ENCODE peak calls at places on chromosomes 11 and 22, in seven cellular contexts. I, F, Q, S, U, C and K are unnamed samples.

GRCh38 chr11:12733091-12733490 is 58.9 kb downstream of the TEAD1 start:
- DNase-seq in I (no peak), F (no peak), Q (no peak), S (no peak), U (no peak), C (no peak), K (no peak)

GRCh38 chr11:2178906-2179494 is 7.4 kb upstream of the TH start:
- DNase-seq in I (no peak), F (peak), Q (no peak), S (no peak), U (no peak), C (no peak), K (peak)

GRCh38 chr11:1746516-1746931 is 3.9 kb downstream of the IFITM10 start:
- DNase-seq in I (peak), F (no peak), Q (no peak), S (no peak), U (no peak), C (no peak), K (no peak)

GRCh38 chr22:19483481-19484244 is 3.9 kb downstream of the CDC45 start:
- DNase-seq in I (no peak), F (peak), Q (no peak), S (no peak), U (no peak), C (no peak), K (no peak)

GRCh38 chr11:19816040-19816439 is 103.4 kb downstream of the NAV2 start:
- DNase-seq in I (no peak), F (no peak), Q (no peak), S (no peak), U (no peak), C (no peak), K (no peak)

GRCh38 chr11:1830500-1831223 is 4.1 kb upstream of the SYT8 start:
- DNase-seq in I (no peak), F (no peak), Q (no peak), S (no peak), U (no peak), C (no peak), K (no peak)

GRCh38 chr11:32034149-32034548 is 56.7 kb upstream of the RCN1 start:
- DNase-seq in I (no peak), F (peak), Q (no peak), S (no peak), U (no peak), C (no peak), K (peak)

GRCh38 chr11:84721561-84721961 is 905.6 kb downstream of the DLG2 start:
- DNase-seq in I (no peak), F (no peak), Q (no peak), S (no peak), U (no peak), C (no peak), K (no peak)

GRCh38 chr11:129283141-129283540 is 91.0 kb upstream of the ARHGAP32 start:
- DNase-seq in I (peak), F (no peak), Q (no peak), S (no peak), U (no peak), C (no peak), K (no peak)

GRCh38 chr11:9951714-9952275 is 287.9 kb downstream of the SWAP70 start:
- DNase-seq in I (no peak), F (no peak), Q (no peak), S (no peak), U (no peak), C (no peak), K (no peak)

GRCh38 chr22:21570398-21570797 is 2.9 kb downstream of the UBE2L3 start:
- DNase-seq in I (no peak), F (peak), Q (no peak), S (no peak), U (no peak), C (no peak), K (no peak)

GRCh38 chr11:57649826-57650738 is at the start of gene YPEL4:
- DNase-seq in I (no peak), F (peak), Q (peak), S (peak), U (peak), C (peak), K (no peak)

GRCh38 chr22:46843691-46844297 is 81.3 kb downstream of the TBC1D22A start:
- DNase-seq in I (no peak), F (peak), Q (no peak), S (no peak), U (no peak), C (no peak), K (no peak)

GRCh38 chr11:87878373-87878779 is 296.9 kb downstream of the RAB38 start:
- DNase-seq in I (peak), F (peak), Q (no peak), S (no peak), U (no peak), C (peak), K (peak)

GRCh38 chr11:77779935-77780334 is 40.6 kb downstream of the RSF1 start:
- DNase-seq in I (no peak), F (peak), Q (no peak), S (no peak), U (no peak), C (no peak), K (no peak)

GRCh38 chr11:36492724-36493304 is 17.3 kb downstream of the TRAF6 start:
- DNase-seq in I (peak), F (peak), Q (peak), S (no peak), U (no peak), C (peak), K (no peak)

GRCh38 chr11:72224587-72225410 is at the start of gene INPPL1:
- DNase-seq in I (no peak), F (peak), Q (peak), S (no peak), U (no peak), C (peak), K (no peak)

GRCh38 chr11:66317322-66317765 is 500 bp upstream of the CD248 start:
- DNase-seq in I (no peak), F (peak), Q (peak), S (no peak), U (no peak), C (peak), K (no peak)

GRCh38 chr11:14067686-14068085 is 105.2 kb downstream of the SPON1 start:
- DNase-seq in I (no peak), F (no peak), Q (no peak), S (no peak), U (no peak), C (no peak), K (no peak)

GRCh38 chr11:10597877-10598341 is 29.4 kb upstream of the LYVE1 start:
- DNase-seq in I (no peak), F (no peak), Q (no peak), S (no peak), U (no peak), C (no peak), K (no peak)

GRCh38 chr11:59368238-59369022 is 9.7 kb downstream of the OR5AN1 start:
- DNase-seq in I (no peak), F (no peak), Q (no peak), S (no peak), U (no peak), C (no peak), K (no peak)

GRCh38 chr11:44241851-44242250 is 68.1 kb downstream of the ALX4 start:
- DNase-seq in I (no peak), F (no peak), Q (no peak), S (no peak), U (no peak), C (no peak), K (no peak)